ENCODE peak calls at places on chromosomes 1 and 21, in seven cellular contexts. U is glutamatergic neuron, B is Calu3, Z is IMR-90, E is GM23338, N is progenitor cell of endocrine pancreas, S is brain microvascular endothelial cell. J is an unnamed sample.

GRCh38 chr1:180123463-180123936 is 31.2 kb upstream of the QSOX1 start:
- DNase-seq in U (no peak), B (no peak), Z (peak), E (no peak), N (no peak), S (no peak), J (peak)

GRCh38 chr1:160755864-160756616 is 17.0 kb downstream of the SLAMF7 start:
- DNase-seq in U (no peak), B (no peak), Z (no peak), E (no peak), N (no peak), S (no peak), J (peak)

GRCh38 chr1:232952514-232953175 is 2.2 kb downstream of the NTPCR start:
- DNase-seq in U (peak), B (peak), Z (peak), E (peak), N (peak), S (peak), J (peak)

GRCh38 chr1:181416268-181416855 is 67.0 kb upstream of the CACNA1E start:
- DNase-seq in U (no peak), B (no peak), Z (no peak), E (no peak), N (no peak), S (no peak), J (no peak)

GRCh38 chr1:183989078-183989577 is 48.4 kb downstream of the COLGALT2 start:
- DNase-seq in U (peak), B (no peak), Z (peak), E (no peak), N (no peak), S (peak), J (peak)

GRCh38 chr1:18443573-18444520 is 36.9 kb upstream of the KLHDC7A start:
- DNase-seq in U (no peak), B (no peak), Z (no peak), E (no peak), N (no peak), S (no peak), J (no peak)

GRCh38 chr1:152495066-152495675 is 15.4 kb upstream of the LCE5A start:
- DNase-seq in U (peak), B (peak), Z (no peak), E (peak), N (no peak), S (no peak), J (peak)

GRCh38 chr1:201689647-201690046 is 139.3 kb upstream of the IPO9 start:
- DNase-seq in U (no peak), B (no peak), Z (no peak), E (no peak), N (no peak), S (no peak), J (no peak)

GRCh38 chr1:116486424-116486823 is 84.4 kb downstream of the CD58 start:
- DNase-seq in U (no peak), B (no peak), Z (peak), E (no peak), N (no peak), S (peak), J (no peak)

GRCh38 chr1:25530348-25531081 is 12.9 kb upstream of the LDLRAP1 start:
- DNase-seq in U (no peak), B (no peak), Z (no peak), E (no peak), N (no peak), S (no peak), J (no peak)

GRCh38 chr1:8259498-8260290 is 58.2 kb upstream of the SLC45A1 start:
- DNase-seq in U (no peak), B (peak), Z (peak), E (no peak), N (no peak), S (peak), J (no peak)

GRCh38 chr1:32886012-32886827 is at the start of gene HPCA:
- DNase-seq in U (peak), B (peak), Z (peak), E (peak), N (peak), S (peak), J (peak)

GRCh38 chr1:243974451-243975292 is 76.4 kb upstream of the ZBTB18 start:
- DNase-seq in U (peak), B (no peak), Z (peak), E (peak), N (no peak), S (peak), J (peak)

GRCh38 chr1:210098376-210098775 is 134.2 kb upstream of the SERTAD4 start:
- DNase-seq in U (no peak), B (no peak), Z (no peak), E (no peak), N (no peak), S (no peak), J (no peak)

GRCh38 chr1:10781137-10781536 is 15.3 kb downstream of the CASZ1 start:
- DNase-seq in U (no peak), B (no peak), Z (no peak), E (no peak), N (no peak), S (no peak), J (no peak)

GRCh38 chr1:186813420-186813819 is 15.3 kb upstream of the PLA2G4A start:
- DNase-seq in U (no peak), B (no peak), Z (peak), E (peak), N (no peak), S (no peak), J (no peak)

GRCh38 chr1:29695809-29696208 is 459.5 kb downstream of the PTPRU start:
- DNase-seq in U (no peak), B (no peak), Z (no peak), E (no peak), N (no peak), S (no peak), J (no peak)

GRCh38 chr1:113905435-113905861 is 322 bp downstream of the DCLRE1B start:
- DNase-seq in U (peak), B (peak), Z (no peak), E (peak), N (peak), S (no peak), J (peak)

GRCh38 chr1:45340816-45341215 is 576 bp upstream of the MUTYH start:
- DNase-seq in U (no peak), B (no peak), Z (no peak), E (peak), N (no peak), S (no peak), J (peak)
- TF ChIP-seq CTCF in U (no peak), B (no peak), Z (no peak), E (no peak), N (no peak), S (no peak), J (no peak)

DNA sequence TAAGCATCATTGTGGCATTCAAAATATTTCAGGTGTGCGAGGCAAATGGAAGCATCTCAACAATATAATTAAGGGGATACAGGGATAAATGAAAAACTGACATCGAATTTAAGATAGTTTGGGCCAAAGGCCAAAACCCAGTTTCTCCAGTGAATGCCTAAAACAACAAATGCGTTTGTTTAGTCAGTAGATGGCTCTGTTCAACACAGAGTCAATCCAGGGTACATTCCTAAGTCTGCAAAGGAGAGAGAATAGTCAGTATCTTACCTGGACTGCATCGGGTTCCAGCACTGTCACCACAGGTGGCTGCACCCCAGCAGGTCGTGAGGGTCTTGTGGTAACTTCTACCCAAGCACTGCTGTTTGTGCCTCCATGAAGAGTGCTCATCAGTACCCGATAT is 321.1 kb downstream of the KCTD3 start:
- DNase-seq in U (no peak), B (no peak), Z (no peak), E (peak), N (no peak), S (no peak), J (no peak)
- TF ChIP-seq CTCF in U (no peak), B (no peak), Z (no peak), E (peak), N (no peak), S (no peak), J (no peak)

DNA sequence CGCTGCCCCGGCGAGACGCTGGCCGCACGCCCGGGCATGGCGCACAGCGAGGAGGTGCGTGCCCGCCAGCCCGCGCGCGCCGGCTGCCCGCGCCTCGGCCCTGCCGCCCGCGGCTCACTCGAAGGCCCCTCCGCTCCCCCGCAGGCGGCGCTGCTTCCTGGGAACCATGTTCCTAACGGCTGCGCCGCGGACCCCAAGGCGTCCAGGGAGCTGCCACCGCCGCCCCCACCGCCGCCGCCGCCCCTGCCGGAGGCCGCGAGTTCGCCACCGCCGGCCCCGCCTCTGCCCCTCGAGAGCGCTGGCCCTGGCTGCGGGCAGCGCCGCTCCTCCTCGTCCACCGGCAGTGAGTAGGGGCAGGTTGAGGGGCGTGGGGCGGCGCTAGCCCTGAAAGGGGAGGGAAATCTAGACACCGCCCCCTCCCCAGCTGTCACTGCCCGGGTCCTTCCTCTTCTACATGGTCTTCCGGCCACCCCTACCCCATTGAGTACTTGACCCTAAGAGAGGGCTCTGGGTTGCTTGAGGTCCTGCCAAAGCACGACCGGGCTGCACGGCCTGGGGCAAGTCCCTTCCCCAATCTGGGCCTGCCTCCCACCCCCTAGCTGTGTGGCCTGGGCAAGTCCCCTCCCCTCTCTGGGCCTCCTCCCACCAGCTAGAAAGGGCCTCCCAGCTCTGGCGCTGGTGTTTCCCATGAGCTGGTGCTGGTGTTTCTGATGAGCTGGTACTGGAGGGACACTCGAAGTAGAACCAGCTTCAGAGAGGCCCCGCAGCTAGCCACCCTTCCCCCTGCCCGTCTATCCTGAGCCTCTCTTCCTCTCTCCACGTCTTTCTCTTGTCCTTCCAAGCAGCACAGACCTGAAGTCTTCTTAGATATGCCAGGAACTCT is 17.0 kb downstream of the TNFRSF25 start:
- DNase-seq in U (peak), B (no peak), Z (no peak), E (peak), N (peak), S (no peak), J (peak)
- TF ChIP-seq CTCF in U (no peak), B (no peak), Z (peak), E (no peak), N (no peak), S (peak), J (no peak)

GRCh38 chr1:167599839-167600581 is 30.0 kb upstream of the RCSD1 start:
- DNase-seq in U (no peak), B (no peak), Z (peak), E (no peak), N (no peak), S (peak), J (peak)
- TF ChIP-seq CTCF in U (no peak), B (no peak), Z (peak), E (peak), N (peak), S (peak), J (peak)

GRCh38 chr1:27527857-27528700 is 38.1 kb upstream of the WASF2 start:
- DNase-seq in U (peak), B (peak), Z (no peak), E (peak), N (peak), S (no peak), J (peak)
- TF ChIP-seq CTCF in U (no peak), B (no peak), Z (no peak), E (no peak), N (peak), S (no peak), J (no peak)

GRCh38 chr21:35648512-35648911 is 411.8 kb downstream of the SETD4 start:
- DNase-seq in U (no peak), B (no peak), Z (no peak), E (no peak), N (no peak), S (no peak), J (no peak)
- TF ChIP-seq CTCF in U (no peak), B (no peak), Z (no peak), E (no peak), N (no peak), S (peak), J (no peak)

GRCh38 chr1:196373798-196374197 is 234.4 kb downstream of the KCNT2 start:
- DNase-seq in U (no peak), B (no peak), Z (no peak), E (peak), N (no peak), S (no peak), J (no peak)

GRCh38 chr1:196377811-196378210 is 230.4 kb downstream of the KCNT2 start:
- DNase-seq in U (no peak), B (no peak), Z (no peak), E (no peak), N (no peak), S (no peak), J (no peak)

GRCh38 chr1:196376648-196377295 is 231.5 kb downstream of the KCNT2 start:
- DNase-seq in U (no peak), B (no peak), Z (no peak), E (no peak), N (no peak), S (no peak), J (no peak)

GRCh38 chr1:196367838-196368237 is 240.4 kb downstream of the KCNT2 start:
- DNase-seq in U (no peak), B (no peak), Z (no peak), E (no peak), N (no peak), S (no peak), J (no peak)

GRCh38 chr1:196372896-196373536 is 235.2 kb downstream of the KCNT2 start:
- DNase-seq in U (no peak), B (no peak), Z (peak), E (peak), N (no peak), S (no peak), J (no peak)
- TF ChIP-seq CTCF in U (peak), B (peak), Z (peak), E (peak), N (peak), S (peak), J (peak)

DNA sequence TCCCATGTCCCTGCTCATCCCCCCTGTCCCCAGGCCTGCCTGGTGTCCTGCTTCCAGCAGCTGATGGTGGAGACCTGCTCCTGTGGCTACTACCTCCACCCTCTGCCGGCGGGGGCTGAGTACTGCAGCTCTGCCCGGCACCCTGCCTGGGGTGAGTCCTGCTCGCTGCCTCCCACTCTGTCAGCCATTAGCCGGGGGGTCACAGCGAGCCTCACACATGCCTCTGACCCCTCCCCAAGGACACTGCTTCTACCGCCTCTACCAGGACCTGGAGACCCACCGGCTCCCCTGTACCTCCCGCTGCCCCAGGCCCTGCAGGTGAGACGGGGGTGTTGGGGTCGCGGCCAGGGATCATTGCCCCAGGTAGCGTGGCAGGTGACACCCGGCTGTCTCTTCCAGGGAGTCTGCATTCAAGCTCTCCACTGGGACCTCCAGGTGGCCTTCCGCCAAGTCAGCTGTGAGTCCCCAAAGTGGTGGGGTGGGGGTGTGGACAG is 10.0 kb downstream of the SCNN1D start:
- DNase-seq in U (peak), B (peak), Z (no peak), E (peak), N (peak), S (peak), J (peak)
- TF ChIP-seq CTCF in U (peak), B (peak), Z (peak), E (peak), N (peak), S (peak), J (peak)

J was measured in activated CD8-positive, alpha-beta T cell treated with anti-CD3 and anti-CD28 coated beads for 36 hours.